ENCODE peak calls at places on chromosomes 16 and 17, in seven cellular contexts. One of them, this sample, is unnamed.

GRCh38 chr16:85045641-85046471 is 18.3 kb downstream of the KIAA0513 start:
- DNase-seq in foreskin fibroblast: no peak
- DNase-seq in esophagus muscularis mucosa: no peak
- DNase-seq in fibroblast of lung: no peak
- DNase-seq in psoas muscle: peak; percentile 29
- DNase-seq in transverse colon: no peak
- DNase-seq in PC-9: no peak
- DNase-seq in this sample: no peak

GRCh38 chr16:86530251-86531192 is 20.2 kb downstream of the FOXF1 start:
- DNase-seq in esophagus muscularis mucosa: no peak
- DNase-seq in fibroblast of lung: no peak
- DNase-seq in foreskin fibroblast: no peak
- DNase-seq in transverse colon: no peak
- DNase-seq in PC-9: no peak
- DNase-seq in psoas muscle: no peak
- DNase-seq in this sample: no peak

GRCh38 chr16:85735225-85735722 is 15.6 kb downstream of the C16orf74 start:
- DNase-seq in fibroblast of lung: no peak
- DNase-seq in PC-9: no peak
- DNase-seq in foreskin fibroblast: no peak
- DNase-seq in psoas muscle: no peak
- DNase-seq in esophagus muscularis mucosa: no peak
- DNase-seq in transverse colon: peak; percentile 67
- DNase-seq in this sample: no peak

GRCh38 chr17:3983945-3984484 is 19.8 kb upstream of the ATP2A3 start:
- DNase-seq in foreskin fibroblast: no peak
- DNase-seq in esophagus muscularis mucosa: no peak
- DNase-seq in transverse colon: no peak
- DNase-seq in PC-9: no peak
- DNase-seq in fibroblast of lung: peak; percentile 20
- DNase-seq in psoas muscle: no peak
- DNase-seq in this sample: peak; percentile 37

GRCh38 chr17:82465023-82465603 is 6.6 kb downstream of the NARF start:
- DNase-seq in esophagus muscularis mucosa: no peak
- DNase-seq in foreskin fibroblast: no peak
- DNase-seq in PC-9: no peak
- DNase-seq in transverse colon: no peak
- DNase-seq in psoas muscle: peak; percentile 28
- DNase-seq in fibroblast of lung: no peak
- DNase-seq in this sample: no peak

GRCh38 chr17:260031-260791 is 78.8 kb upstream of the DOC2B start:
- DNase-seq in PC-9: no peak
- DNase-seq in fibroblast of lung: no peak
- DNase-seq in foreskin fibroblast: no peak
- DNase-seq in esophagus muscularis mucosa: no peak
- DNase-seq in transverse colon: no peak
- DNase-seq in psoas muscle: no peak
- DNase-seq in this sample: no peak

GRCh38 chr17:79997004-79997673 is 38.5 kb downstream of the TBC1D16 start:
- DNase-seq in esophagus muscularis mucosa: no peak
- DNase-seq in transverse colon: no peak
- DNase-seq in PC-9: no peak
- DNase-seq in psoas muscle: no peak
- DNase-seq in foreskin fibroblast: no peak
- DNase-seq in fibroblast of lung: no peak
- DNase-seq in this sample: no peak

GRCh38 chr16:10647721-10648296 is 46.9 kb downstream of the TEKT5 start:
- DNase-seq in PC-9: no peak
- DNase-seq in fibroblast of lung: no peak
- DNase-seq in psoas muscle: no peak
- DNase-seq in transverse colon: no peak
- DNase-seq in esophagus muscularis mucosa: no peak
- DNase-seq in foreskin fibroblast: no peak
- DNase-seq in this sample: no peak

GRCh38 chr17:17770371-17771059 is 66.3 kb downstream of the SREBF1 start:
- DNase-seq in foreskin fibroblast: no peak
- DNase-seq in fibroblast of lung: no peak
- DNase-seq in esophagus muscularis mucosa: no peak
- DNase-seq in psoas muscle: peak; percentile 85
- DNase-seq in transverse colon: no peak
- DNase-seq in PC-9: peak; percentile 20
- DNase-seq in this sample: no peak

GRCh38 chr17:17771498-17772201 is 65.1 kb downstream of the SREBF1 start:
- DNase-seq in PC-9: peak; percentile 20
- DNase-seq in esophagus muscularis mucosa: no peak
- DNase-seq in foreskin fibroblast: no peak
- DNase-seq in psoas muscle: no peak
- DNase-seq in fibroblast of lung: no peak
- DNase-seq in transverse colon: no peak
- DNase-seq in this sample: no peak

GRCh38 chr17:17767497-17768286 is 69.1 kb downstream of the SREBF1 start:
- DNase-seq in foreskin fibroblast: no peak
- DNase-seq in psoas muscle: no peak
- DNase-seq in fibroblast of lung: no peak
- DNase-seq in PC-9: no peak
- DNase-seq in esophagus muscularis mucosa: no peak
- DNase-seq in transverse colon: no peak
- DNase-seq in this sample: no peak

GRCh38 chr17:17768415-17769088 is 68.2 kb downstream of the SREBF1 start:
- DNase-seq in fibroblast of lung: no peak
- DNase-seq in transverse colon: no peak
- DNase-seq in psoas muscle: no peak
- DNase-seq in PC-9: no peak
- DNase-seq in esophagus muscularis mucosa: no peak
- DNase-seq in foreskin fibroblast: no peak
- DNase-seq in this sample: no peak

GRCh38 chr17:17769869-17770361 is 66.9 kb downstream of the SREBF1 start:
- DNase-seq in PC-9: peak; percentile 32
- DNase-seq in transverse colon: no peak
- DNase-seq in psoas muscle: no peak
- DNase-seq in esophagus muscularis mucosa: no peak
- DNase-seq in fibroblast of lung: no peak
- DNase-seq in foreskin fibroblast: no peak
- DNase-seq in this sample: no peak
- TF ChIP-seq CTCF in PC-9: no peak
- TF ChIP-seq CTCF in transverse colon: no peak
- TF ChIP-seq CTCF in psoas muscle: no peak
- TF ChIP-seq CTCF in esophagus muscularis mucosa: no peak
- TF ChIP-seq CTCF in fibroblast of lung: no peak
- TF ChIP-seq CTCF in foreskin fibroblast: no peak
- TF ChIP-seq CTCF in this sample: no peak

DNA sequence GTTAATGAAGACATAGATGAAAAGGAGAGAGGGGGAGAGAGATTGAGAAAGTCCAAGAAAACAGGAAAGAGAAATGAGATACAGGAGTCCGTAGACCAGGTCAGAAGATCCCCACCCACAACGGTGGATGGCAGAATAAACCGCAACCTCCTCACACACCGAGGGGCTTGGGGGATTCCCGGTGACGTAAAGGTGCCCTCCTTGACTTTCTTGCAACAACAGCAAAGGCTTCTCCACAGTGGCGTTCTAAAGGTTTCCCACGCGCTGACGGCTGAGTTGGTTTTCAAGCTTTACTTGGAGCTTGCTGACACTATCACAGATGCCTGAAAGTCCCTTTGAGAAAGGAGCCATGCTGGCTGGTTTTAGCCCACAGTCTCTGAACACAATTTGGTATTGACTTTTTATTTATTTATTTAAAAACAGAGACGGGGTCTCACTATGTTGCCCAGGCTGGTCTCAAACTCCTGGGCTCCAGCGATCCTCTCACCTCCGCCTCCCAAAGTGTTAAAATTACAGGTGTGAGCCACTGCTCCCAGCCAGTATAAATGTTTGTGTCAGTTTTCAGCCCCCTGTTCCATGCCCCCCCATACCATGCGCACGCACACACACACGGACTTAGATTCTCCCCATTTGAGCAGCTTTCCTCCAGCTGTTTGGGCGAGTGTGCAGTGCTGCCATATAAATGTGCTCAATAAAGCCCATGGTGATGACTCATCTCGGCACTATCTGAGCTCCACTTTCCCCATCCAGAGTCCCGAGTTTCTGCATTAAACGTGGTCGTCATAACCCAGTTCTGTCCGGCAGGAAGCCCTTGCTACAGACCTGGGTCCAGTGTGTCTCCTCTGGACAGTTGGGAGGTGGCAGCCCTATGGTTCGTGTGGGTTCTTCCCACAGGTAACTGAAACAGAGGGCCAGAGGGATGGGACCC is 33.0 kb upstream of the SEC14L1 start:
- DNase-seq in PC-9: no peak
- DNase-seq in fibroblast of lung: no peak
- DNase-seq in psoas muscle: no peak
- DNase-seq in transverse colon: peak; percentile 59
- DNase-seq in esophagus muscularis mucosa: no peak
- DNase-seq in foreskin fibroblast: peak; percentile 76
- DNase-seq in this sample: no peak
- H3K4me3 ChIP-seq in PC-9: no peak overlapping the region
- H3K4me3 ChIP-seq in fibroblast of lung: no peak overlapping the region
- H3K4me3 ChIP-seq in psoas muscle: no peak overlapping the region
- H3K4me3 ChIP-seq in transverse colon: no peak overlapping the region
- H3K4me3 ChIP-seq in esophagus muscularis mucosa: no peak overlapping the region
- H3K4me3 ChIP-seq in foreskin fibroblast: no peak overlapping the region
- H3K4me3 ChIP-seq in this sample: no peak overlapping the region

GRCh38 chr17:63480192-63480784 is 3.4 kb downstream of the ACE start:
- DNase-seq in PC-9: no peak
- DNase-seq in transverse colon: no peak
- DNase-seq in esophagus muscularis mucosa: no peak
- DNase-seq in foreskin fibroblast: no peak
- DNase-seq in psoas muscle: no peak
- DNase-seq in fibroblast of lung: no peak
- DNase-seq in this sample: no peak

GRCh38 chr17:63479495-63480184 is 2.8 kb downstream of the ACE start:
- DNase-seq in fibroblast of lung: no peak
- DNase-seq in transverse colon: no peak
- DNase-seq in esophagus muscularis mucosa: no peak
- DNase-seq in PC-9: no peak
- DNase-seq in psoas muscle: no peak
- DNase-seq in foreskin fibroblast: no peak
- DNase-seq in this sample: no peak

GRCh38 chr17:63477471-63478440 is 895 bp downstream of the ACE start:
- DNase-seq in PC-9: no peak
- DNase-seq in esophagus muscularis mucosa: no peak
- DNase-seq in fibroblast of lung: no peak
- DNase-seq in foreskin fibroblast: no peak
- DNase-seq in psoas muscle: no peak
- DNase-seq in transverse colon: peak; percentile 45
- DNase-seq in this sample: no peak

GRCh38 chr17:63476857-63477470 is at the start of gene ACE:
- DNase-seq in psoas muscle: no peak
- DNase-seq in PC-9: no peak
- DNase-seq in foreskin fibroblast: no peak
- DNase-seq in transverse colon: peak; percentile 81
- DNase-seq in esophagus muscularis mucosa: no peak
- DNase-seq in fibroblast of lung: no peak
- DNase-seq in this sample: no peak

DNA sequence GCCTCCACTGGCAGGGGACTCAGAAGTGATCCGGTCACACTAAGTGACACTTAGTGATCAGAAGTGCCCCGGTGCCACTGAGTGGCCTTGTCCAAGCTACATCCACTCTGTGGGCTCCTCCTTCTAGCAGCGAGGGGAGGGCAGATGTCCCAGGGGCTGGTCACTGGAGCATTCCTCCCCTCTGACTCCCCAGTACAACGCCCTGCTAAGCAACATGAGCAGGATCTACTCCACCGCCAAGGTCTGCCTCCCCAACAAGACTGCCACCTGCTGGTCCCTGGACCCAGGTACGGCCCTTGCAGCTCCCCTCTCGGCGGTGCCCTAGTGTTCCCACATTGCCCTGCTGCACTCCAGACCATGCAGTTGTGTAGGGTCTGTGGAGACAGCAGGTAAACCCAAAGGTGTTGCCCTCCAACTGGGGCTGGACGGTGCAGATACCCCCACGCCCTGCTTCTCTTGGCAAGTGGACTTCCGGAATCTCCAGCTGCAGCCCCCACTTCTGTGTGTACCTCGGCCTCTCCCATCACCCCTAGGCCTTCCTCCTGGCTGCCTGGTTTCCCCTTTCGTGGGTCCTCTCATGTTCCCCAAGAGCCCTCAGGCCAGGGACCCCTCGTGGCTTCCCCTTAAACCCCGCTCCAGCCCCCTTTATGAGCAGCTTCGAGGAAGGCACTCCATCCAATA is 2.1 kb downstream of the ACE start:
- DNase-seq in psoas muscle: peak; percentile 86
- DNase-seq in fibroblast of lung: peak; percentile 89
- DNase-seq in transverse colon: peak; percentile 89
- DNase-seq in foreskin fibroblast: peak; percentile 93
- DNase-seq in esophagus muscularis mucosa: no peak
- DNase-seq in PC-9: peak; percentile 85
- DNase-seq in this sample: peak; percentile 89
- TF ChIP-seq CTCF in psoas muscle: peak; percentile 60
- TF ChIP-seq CTCF in fibroblast of lung: peak; percentile 91
- TF ChIP-seq CTCF in transverse colon: peak; percentile 82
- TF ChIP-seq CTCF in foreskin fibroblast: peak; percentile 96
- TF ChIP-seq CTCF in esophagus muscularis mucosa: peak; percentile 53
- TF ChIP-seq CTCF in PC-9: peak; percentile 83
- TF ChIP-seq CTCF in this sample: peak; percentile 96

DNA sequence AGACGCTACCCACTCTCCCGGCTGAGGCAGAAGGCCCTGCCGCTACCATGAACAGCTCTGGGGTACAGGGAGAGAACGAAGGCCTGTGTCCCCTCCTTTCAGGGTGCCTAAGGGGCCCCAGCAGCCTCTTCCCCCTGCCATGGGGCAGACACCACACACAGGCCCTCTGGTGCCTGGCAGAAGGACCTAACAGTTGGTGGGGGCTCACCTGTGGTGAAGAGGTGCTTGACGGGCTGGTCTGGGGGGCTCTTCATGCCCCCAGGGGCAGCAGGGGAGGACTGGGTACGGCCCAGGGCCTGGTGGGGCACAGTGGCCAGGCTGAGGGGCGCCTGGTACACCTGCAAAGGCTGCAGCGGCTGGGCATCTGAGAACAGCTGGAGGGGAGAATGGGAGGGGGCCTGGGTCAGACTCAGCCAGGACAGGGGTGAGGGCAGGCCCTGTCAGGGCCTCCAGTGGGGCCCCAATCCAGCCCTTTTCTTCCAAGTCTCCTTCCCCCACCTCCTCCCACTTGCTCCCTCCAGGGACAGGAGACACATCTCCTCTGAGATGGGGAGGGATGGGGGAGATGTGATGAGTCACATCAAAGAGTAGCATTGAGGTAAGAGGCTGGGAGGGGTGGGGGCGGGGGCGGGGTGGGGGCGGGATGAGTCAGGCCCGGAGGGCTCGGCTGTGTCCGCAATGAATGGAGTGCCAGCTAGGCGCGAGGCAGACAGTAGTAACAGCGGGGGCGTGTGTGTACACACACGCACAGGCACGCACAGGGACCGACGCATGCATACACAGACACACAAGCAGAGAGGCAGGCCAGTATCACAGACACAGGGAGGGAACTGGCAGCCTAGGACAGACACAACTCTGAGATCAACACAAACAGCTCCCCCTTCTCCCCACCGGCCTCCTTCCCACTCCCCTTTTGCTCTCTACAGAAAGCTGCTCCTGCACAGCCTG is 16.1 kb downstream of the G6PC3 start:
- DNase-seq in fibroblast of lung: peak; percentile 85
- DNase-seq in PC-9: peak; percentile 56
- DNase-seq in foreskin fibroblast: peak; percentile 94
- DNase-seq in esophagus muscularis mucosa: no peak
- DNase-seq in psoas muscle: peak; percentile 80
- DNase-seq in transverse colon: no peak
- DNase-seq in this sample: peak; percentile 88
- H3K4me3 ChIP-seq in fibroblast of lung: no peak overlapping the region
- H3K4me3 ChIP-seq in PC-9: no peak overlapping the region
- H3K4me3 ChIP-seq in foreskin fibroblast: no peak overlapping the region
- H3K4me3 ChIP-seq in esophagus muscularis mucosa: no peak overlapping the region
- H3K4me3 ChIP-seq in psoas muscle: no peak overlapping the region
- H3K4me3 ChIP-seq in transverse colon: no peak overlapping the region
- H3K4me3 ChIP-seq in this sample: no peak overlapping the region

This sample was measured in astrocyte of the spinal cord.